ENCODE peak calls at places on chromosomes 12 and 14, in eight cellular contexts. K, V, D, Q, M, A, E and Z are unnamed samples.

GRCh38 chr14:51228890-51229289 is 11.2 kb upstream of the TMX1 start:
- DNase-seq in K (no peak), V (no peak), D (no peak), Q (no peak), M (no peak), A (no peak), E (no peak), Z (no peak)

GRCh38 chr12:121791671-121792496 is 1.6 kb downstream of the RHOF start:
- DNase-seq in K (no peak), V (no peak), D (no peak), Q (no peak), M (no peak), A (no peak), E (no peak), Z (no peak)

GRCh38 chr14:23465261-23465660 is 4.2 kb upstream of the NGDN start:
- DNase-seq in K (no peak), V (no peak), D (no peak), Q (no peak), M (no peak), A (no peak), E (no peak), Z (no peak)

GRCh38 chr14:68541128-68541896 is 251.6 kb downstream of the ZFP36L1 start:
- DNase-seq in K (no peak), V (no peak), D (no peak), Q (no peak), M (no peak), A (no peak), E (no peak), Z (no peak)

GRCh38 chr12:43345023-43345422 is 207.0 kb downstream of the ADAMTS20 start:
- DNase-seq in K (no peak), V (no peak), D (no peak), Q (no peak), M (no peak), A (no peak), E (no peak), Z (no peak)

GRCh38 chr12:89707992-89708792 is 446 bp downstream of the ATP2B1 start:
- DNase-seq in K (no peak), V (peak), D (peak), Q (peak), M (peak), A (peak), E (peak), Z (peak)

GRCh38 chr12:77925536-77926108 is 94.9 kb downstream of the NAV3 start:
- DNase-seq in K (peak), V (peak), D (peak), Q (peak), M (peak), A (no peak), E (no peak), Z (peak)

GRCh38 chr12:124422142-124422569 is 127.3 kb downstream of the RFLNA start:
- DNase-seq in K (no peak), V (no peak), D (no peak), Q (no peak), M (no peak), A (no peak), E (no peak), Z (peak)

GRCh38 chr12:109167781-109168180 is 51.4 kb downstream of the ACACB start:
- DNase-seq in K (no peak), V (no peak), D (no peak), Q (no peak), M (no peak), A (no peak), E (no peak), Z (no peak)

GRCh38 chr14:36420288-36420687 is 99.7 kb downstream of the NKX2-1 start:
- DNase-seq in K (no peak), V (no peak), D (no peak), Q (no peak), M (no peak), A (no peak), E (no peak), Z (no peak)

GRCh38 chr12:120404271-120404670 is 33.6 kb upstream of the COX6A1 start:
- DNase-seq in K (no peak), V (no peak), D (no peak), Q (no peak), M (no peak), A (no peak), E (no peak), Z (peak)

GRCh38 chr12:4421590-4422031 is 24.0 kb downstream of the FGF6 start:
- DNase-seq in K (no peak), V (peak), D (peak), Q (peak), M (no peak), A (peak), E (no peak), Z (peak)

GRCh38 chr12:128318946-128319345 is 52.0 kb downstream of the TMEM132C start:
- DNase-seq in K (no peak), V (no peak), D (no peak), Q (no peak), M (no peak), A (no peak), E (no peak), Z (no peak)

GRCh38 chr12:104387190-104387589 is 69.6 kb upstream of the CHST11 start:
- DNase-seq in K (no peak), V (peak), D (no peak), Q (no peak), M (no peak), A (no peak), E (no peak), Z (peak)

GRCh38 chr14:99790201-99790977 is 2.8 kb upstream of the EML1 start:
- DNase-seq in K (no peak), V (no peak), D (no peak), Q (no peak), M (no peak), A (no peak), E (no peak), Z (no peak)

GRCh38 chr12:122841544-122842321 is 6.5 kb downstream of the HIP1R start:
- DNase-seq in K (no peak), V (no peak), D (no peak), Q (no peak), M (no peak), A (no peak), E (no peak), Z (peak)

GRCh38 chr12:981956-982355 is 9.1 kb upstream of the ERC1 start:
- DNase-seq in K (no peak), V (no peak), D (no peak), Q (no peak), M (no peak), A (no peak), E (no peak), Z (no peak)

GRCh38 chr14:105065280-105066228 is at the start of gene GPR132:
- DNase-seq in K (peak), V (no peak), D (no peak), Q (peak), M (peak), A (peak), E (peak), Z (no peak)

GRCh38 chr12:116455540-116456306 is 103.5 kb upstream of the MAP1LC3B2 start:
- DNase-seq in K (no peak), V (peak), D (peak), Q (no peak), M (peak), A (no peak), E (no peak), Z (peak)

GRCh38 chr12:82608706-82609105 is 78.0 kb upstream of the TMTC2 start:
- DNase-seq in K (no peak), V (peak), D (no peak), Q (no peak), M (no peak), A (no peak), E (no peak), Z (no peak)

GRCh38 chr12:24479131-24479530 is 469.8 kb downstream of the BCAT1 start:
- DNase-seq in K (no peak), V (peak), D (no peak), Q (no peak), M (no peak), A (no peak), E (no peak), Z (no peak)

GRCh38 chr12:3827301-3828000 is 45.7 kb downstream of the PARP11 start:
- DNase-seq in K (no peak), V (no peak), D (no peak), Q (peak), M (no peak), A (no peak), E (no peak), Z (no peak)

GRCh38 chr14:23069413-23069806 is 12.1 kb upstream of the CDH24 start:
- DNase-seq in K (no peak), V (no peak), D (no peak), Q (peak), M (no peak), A (no peak), E (no peak), Z (no peak)

GRCh38 chr12:120249875-120250795 is 15.4 kb downstream of the PXN start:
- DNase-seq in K (no peak), V (no peak), D (no peak), Q (peak), M (peak), A (no peak), E (peak), Z (no peak)

GRCh38 chr12:22797686-22798085 is 172.7 kb downstream of the ETNK1 start:
- DNase-seq in K (no peak), V (no peak), D (no peak), Q (no peak), M (no peak), A (no peak), E (no peak), Z (no peak)

GRCh38 chr14:91356218-91356763 is 61.3 kb downstream of the CCDC88C start:
- DNase-seq in K (no peak), V (no peak), D (no peak), Q (no peak), M (no peak), A (no peak), E (no peak), Z (no peak)

GRCh38 chr12:16568873-16569272 is 37.1 kb downstream of the LMO3 start:
- DNase-seq in K (no peak), V (no peak), D (no peak), Q (peak), M (no peak), A (no peak), E (no peak), Z (no peak)

GRCh38 chr12:70070494-70071007 is 172.7 kb upstream of the CNOT2 start:
- DNase-seq in K (no peak), V (no peak), D (no peak), Q (no peak), M (no peak), A (no peak), E (no peak), Z (no peak)

GRCh38 chr12:88896958-88897357 is 316.7 kb upstream of the KITLG start:
- DNase-seq in K (no peak), V (no peak), D (no peak), Q (no peak), M (no peak), A (no peak), E (no peak), Z (no peak)

GRCh38 chr12:57491393-57492280 is 3.8 kb downstream of the MARS1 start:
- DNase-seq in K (no peak), V (no peak), D (no peak), Q (no peak), M (no peak), A (no peak), E (no peak), Z (peak)

GRCh38 chr14:45970589-45970988 is 681.0 kb downstream of the RPL10L start:
- DNase-seq in K (no peak), V (no peak), D (no peak), Q (no peak), M (no peak), A (no peak), E (no peak), Z (no peak)